ENCODE peak calls at places on chromosomes 4 and X, in nine cellular contexts. One of them, this sample, is unnamed.

GRCh38 chr4:91330555-91331137 is 973.1 kb upstream of the GRID2 start:
- DNase-seq in lung: no peak
- DNase-seq in NCI-H2107: no peak
- DNase-seq in SIG-M5: no peak
- DNase-seq in colonic mucosa: no peak
- DNase-seq in activated CD8-positive, alpha-beta memory T cell treated with anti-CD3 and anti-CD28 coated beads, Interleukin-2, amount 50 U/mL, for 48 hours: no peak
- DNase-seq in activated naive CD4-positive, alpha-beta T cell treated with anti-CD3 and anti-CD28 coated beads for 36 hours: no peak
- DNase-seq in NCI-H510A treated with DMSO at 0.1 percent for 48 hours: no peak
- DNase-seq in hepatocyte: no peak
- DNase-seq in this sample: no peak

GRCh38 chrX:72023071-72023470 is 108.6 kb downstream of the RTL5 start:
- DNase-seq in activated CD8-positive, alpha-beta memory T cell treated with anti-CD3 and anti-CD28 coated beads, Interleukin-2, amount 50 U/mL, for 48 hours: no peak
- DNase-seq in NCI-H510A treated with DMSO at 0.1 percent for 48 hours: no peak
- DNase-seq in activated naive CD4-positive, alpha-beta T cell treated with anti-CD3 and anti-CD28 coated beads for 36 hours: no peak
- DNase-seq in SIG-M5: no peak
- DNase-seq in lung: peak
- DNase-seq in hepatocyte: no peak
- DNase-seq in colonic mucosa: no peak
- DNase-seq in NCI-H2107: no peak
- DNase-seq in this sample: no peak

GRCh38 chr4:155491336-155492131 is 114.8 kb upstream of the MAP9 start:
- DNase-seq in hepatocyte: no peak
- DNase-seq in activated naive CD4-positive, alpha-beta T cell treated with anti-CD3 and anti-CD28 coated beads for 36 hours: no peak
- DNase-seq in colonic mucosa: no peak
- DNase-seq in NCI-H510A treated with DMSO at 0.1 percent for 48 hours: no peak
- DNase-seq in SIG-M5: no peak
- DNase-seq in NCI-H2107: no peak
- DNase-seq in activated CD8-positive, alpha-beta memory T cell treated with anti-CD3 and anti-CD28 coated beads, Interleukin-2, amount 50 U/mL, for 48 hours: no peak
- DNase-seq in lung: no peak
- DNase-seq in this sample: no peak

GRCh38 chr4:186829740-186830449 is 106.2 kb upstream of the FAT1 start:
- DNase-seq in NCI-H2107: no peak
- DNase-seq in lung: no peak
- DNase-seq in SIG-M5: no peak
- DNase-seq in NCI-H510A treated with DMSO at 0.1 percent for 48 hours: no peak
- DNase-seq in hepatocyte: peak
- DNase-seq in activated CD8-positive, alpha-beta memory T cell treated with anti-CD3 and anti-CD28 coated beads, Interleukin-2, amount 50 U/mL, for 48 hours: no peak
- DNase-seq in colonic mucosa: no peak
- DNase-seq in activated naive CD4-positive, alpha-beta T cell treated with anti-CD3 and anti-CD28 coated beads for 36 hours: no peak
- DNase-seq in this sample: no peak

GRCh38 chrX:18931972-18932371 is 51.9 kb downstream of the PHKA2 start:
- DNase-seq in activated naive CD4-positive, alpha-beta T cell treated with anti-CD3 and anti-CD28 coated beads for 36 hours: peak
- DNase-seq in NCI-H510A treated with DMSO at 0.1 percent for 48 hours: peak
- DNase-seq in lung: no peak
- DNase-seq in colonic mucosa: peak
- DNase-seq in NCI-H2107: no peak
- DNase-seq in SIG-M5: no peak
- DNase-seq in activated CD8-positive, alpha-beta memory T cell treated with anti-CD3 and anti-CD28 coated beads, Interleukin-2, amount 50 U/mL, for 48 hours: no peak
- DNase-seq in hepatocyte: peak
- DNase-seq in this sample: no peak

GRCh38 chr4:140251566-140251965 is 97.6 kb upstream of the MAML3 start:
- DNase-seq in NCI-H510A treated with DMSO at 0.1 percent for 48 hours: no peak
- DNase-seq in activated naive CD4-positive, alpha-beta T cell treated with anti-CD3 and anti-CD28 coated beads for 36 hours: no peak
- DNase-seq in activated CD8-positive, alpha-beta memory T cell treated with anti-CD3 and anti-CD28 coated beads, Interleukin-2, amount 50 U/mL, for 48 hours: no peak
- DNase-seq in hepatocyte: peak
- DNase-seq in lung: no peak
- DNase-seq in SIG-M5: no peak
- DNase-seq in colonic mucosa: no peak
- DNase-seq in NCI-H2107: no peak
- DNase-seq in this sample: no peak

GRCh38 chr4:25727711-25728493 is 72.3 kb downstream of the SLC34A2 start:
- DNase-seq in colonic mucosa: no peak
- DNase-seq in activated CD8-positive, alpha-beta memory T cell treated with anti-CD3 and anti-CD28 coated beads, Interleukin-2, amount 50 U/mL, for 48 hours: no peak
- DNase-seq in NCI-H510A treated with DMSO at 0.1 percent for 48 hours: peak
- DNase-seq in activated naive CD4-positive, alpha-beta T cell treated with anti-CD3 and anti-CD28 coated beads for 36 hours: no peak
- DNase-seq in lung: no peak
- DNase-seq in hepatocyte: no peak
- DNase-seq in NCI-H2107: no peak
- DNase-seq in SIG-M5: no peak
- DNase-seq in this sample: no peak

GRCh38 chr4:93066746-93067145 is 761.8 kb upstream of the ATOH1 start:
- DNase-seq in NCI-H510A treated with DMSO at 0.1 percent for 48 hours: no peak
- DNase-seq in colonic mucosa: no peak
- DNase-seq in hepatocyte: no peak
- DNase-seq in lung: no peak
- DNase-seq in NCI-H2107: no peak
- DNase-seq in activated CD8-positive, alpha-beta memory T cell treated with anti-CD3 and anti-CD28 coated beads, Interleukin-2, amount 50 U/mL, for 48 hours: no peak
- DNase-seq in activated naive CD4-positive, alpha-beta T cell treated with anti-CD3 and anti-CD28 coated beads for 36 hours: no peak
- DNase-seq in SIG-M5: no peak
- DNase-seq in this sample: no peak

GRCh38 chr4:119050501-119051090 is 85.0 kb upstream of the MYOZ2 start:
- DNase-seq in colonic mucosa: no peak
- DNase-seq in NCI-H510A treated with DMSO at 0.1 percent for 48 hours: no peak
- DNase-seq in activated naive CD4-positive, alpha-beta T cell treated with anti-CD3 and anti-CD28 coated beads for 36 hours: no peak
- DNase-seq in SIG-M5: no peak
- DNase-seq in NCI-H2107: no peak
- DNase-seq in hepatocyte: no peak
- DNase-seq in lung: no peak
- DNase-seq in activated CD8-positive, alpha-beta memory T cell treated with anti-CD3 and anti-CD28 coated beads, Interleukin-2, amount 50 U/mL, for 48 hours: no peak
- DNase-seq in this sample: no peak

GRCh38 chr4:168335621-168336020 is 17.1 kb upstream of the DDX60 start:
- DNase-seq in NCI-H510A treated with DMSO at 0.1 percent for 48 hours: peak
- DNase-seq in lung: no peak
- DNase-seq in hepatocyte: no peak
- DNase-seq in activated CD8-positive, alpha-beta memory T cell treated with anti-CD3 and anti-CD28 coated beads, Interleukin-2, amount 50 U/mL, for 48 hours: no peak
- DNase-seq in NCI-H2107: no peak
- DNase-seq in colonic mucosa: no peak
- DNase-seq in activated naive CD4-positive, alpha-beta T cell treated with anti-CD3 and anti-CD28 coated beads for 36 hours: no peak
- DNase-seq in SIG-M5: no peak
- DNase-seq in this sample: no peak

GRCh38 chr4:21948347-21949072 is at the start of gene KCNIP4:
- DNase-seq in NCI-H510A treated with DMSO at 0.1 percent for 48 hours: peak
- DNase-seq in lung: no peak
- DNase-seq in colonic mucosa: no peak
- DNase-seq in activated CD8-positive, alpha-beta memory T cell treated with anti-CD3 and anti-CD28 coated beads, Interleukin-2, amount 50 U/mL, for 48 hours: peak
- DNase-seq in SIG-M5: no peak
- DNase-seq in NCI-H2107: no peak
- DNase-seq in hepatocyte: peak
- DNase-seq in activated naive CD4-positive, alpha-beta T cell treated with anti-CD3 and anti-CD28 coated beads for 36 hours: peak
- DNase-seq in this sample: peak

GRCh38 chr4:52868138-52868537 is 6.0 kb downstream of the RASL11B start:
- DNase-seq in lung: no peak
- DNase-seq in hepatocyte: peak
- DNase-seq in NCI-H2107: peak
- DNase-seq in SIG-M5: no peak
- DNase-seq in activated CD8-positive, alpha-beta memory T cell treated with anti-CD3 and anti-CD28 coated beads, Interleukin-2, amount 50 U/mL, for 48 hours: no peak
- DNase-seq in activated naive CD4-positive, alpha-beta T cell treated with anti-CD3 and anti-CD28 coated beads for 36 hours: no peak
- DNase-seq in NCI-H510A treated with DMSO at 0.1 percent for 48 hours: peak
- DNase-seq in colonic mucosa: no peak
- DNase-seq in this sample: peak

GRCh38 chrX:34612036-34612435 is 45.0 kb downstream of the TMEM47 start:
- DNase-seq in hepatocyte: no peak
- DNase-seq in activated CD8-positive, alpha-beta memory T cell treated with anti-CD3 and anti-CD28 coated beads, Interleukin-2, amount 50 U/mL, for 48 hours: no peak
- DNase-seq in NCI-H510A treated with DMSO at 0.1 percent for 48 hours: peak
- DNase-seq in colonic mucosa: no peak
- DNase-seq in activated naive CD4-positive, alpha-beta T cell treated with anti-CD3 and anti-CD28 coated beads for 36 hours: no peak
- DNase-seq in NCI-H2107: no peak
- DNase-seq in SIG-M5: no peak
- DNase-seq in lung: no peak
- DNase-seq in this sample: no peak

GRCh38 chr4:142475663-142476062 is 370.4 kb downstream of the INPP4B start:
- DNase-seq in colonic mucosa: no peak
- DNase-seq in activated naive CD4-positive, alpha-beta T cell treated with anti-CD3 and anti-CD28 coated beads for 36 hours: no peak
- DNase-seq in NCI-H2107: no peak
- DNase-seq in SIG-M5: no peak
- DNase-seq in activated CD8-positive, alpha-beta memory T cell treated with anti-CD3 and anti-CD28 coated beads, Interleukin-2, amount 50 U/mL, for 48 hours: no peak
- DNase-seq in hepatocyte: no peak
- DNase-seq in lung: no peak
- DNase-seq in NCI-H510A treated with DMSO at 0.1 percent for 48 hours: peak
- DNase-seq in this sample: no peak

GRCh38 chr4:176906693-176907092 is 114.0 kb upstream of the VEGFC start:
- DNase-seq in colonic mucosa: no peak
- DNase-seq in activated naive CD4-positive, alpha-beta T cell treated with anti-CD3 and anti-CD28 coated beads for 36 hours: no peak
- DNase-seq in activated CD8-positive, alpha-beta memory T cell treated with anti-CD3 and anti-CD28 coated beads, Interleukin-2, amount 50 U/mL, for 48 hours: no peak
- DNase-seq in NCI-H2107: no peak
- DNase-seq in SIG-M5: no peak
- DNase-seq in hepatocyte: no peak
- DNase-seq in lung: no peak
- DNase-seq in NCI-H510A treated with DMSO at 0.1 percent for 48 hours: no peak
- DNase-seq in this sample: no peak

GRCh38 chr4:174716986-174717770 is 111.9 kb downstream of the GLRA3 start:
- DNase-seq in lung: no peak
- DNase-seq in colonic mucosa: no peak
- DNase-seq in activated naive CD4-positive, alpha-beta T cell treated with anti-CD3 and anti-CD28 coated beads for 36 hours: no peak
- DNase-seq in activated CD8-positive, alpha-beta memory T cell treated with anti-CD3 and anti-CD28 coated beads, Interleukin-2, amount 50 U/mL, for 48 hours: no peak
- DNase-seq in hepatocyte: no peak
- DNase-seq in NCI-H510A treated with DMSO at 0.1 percent for 48 hours: no peak
- DNase-seq in SIG-M5: no peak
- DNase-seq in NCI-H2107: no peak
- DNase-seq in this sample: no peak

GRCh38 chrX:107701493-107702121 is 73.3 kb downstream of the PRPS1 start:
- DNase-seq in NCI-H2107: no peak
- DNase-seq in colonic mucosa: no peak
- DNase-seq in activated naive CD4-positive, alpha-beta T cell treated with anti-CD3 and anti-CD28 coated beads for 36 hours: no peak
- DNase-seq in SIG-M5: peak
- DNase-seq in lung: no peak
- DNase-seq in activated CD8-positive, alpha-beta memory T cell treated with anti-CD3 and anti-CD28 coated beads, Interleukin-2, amount 50 U/mL, for 48 hours: no peak
- DNase-seq in hepatocyte: no peak
- DNase-seq in NCI-H510A treated with DMSO at 0.1 percent for 48 hours: no peak
- DNase-seq in this sample: no peak

GRCh38 chr4:8921465-8921864 is 49.8 kb upstream of the HMX1 start:
- DNase-seq in hepatocyte: no peak
- DNase-seq in lung: no peak
- DNase-seq in activated naive CD4-positive, alpha-beta T cell treated with anti-CD3 and anti-CD28 coated beads for 36 hours: no peak
- DNase-seq in NCI-H2107: no peak
- DNase-seq in NCI-H510A treated with DMSO at 0.1 percent for 48 hours: no peak
- DNase-seq in activated CD8-positive, alpha-beta memory T cell treated with anti-CD3 and anti-CD28 coated beads, Interleukin-2, amount 50 U/mL, for 48 hours: no peak
- DNase-seq in colonic mucosa: peak
- DNase-seq in SIG-M5: no peak
- DNase-seq in this sample: no peak

GRCh38 chrX:133966199-133966598 is 19.2 kb downstream of the GPC3 start:
- DNase-seq in NCI-H510A treated with DMSO at 0.1 percent for 48 hours: no peak
- DNase-seq in NCI-H2107: no peak
- DNase-seq in SIG-M5: no peak
- DNase-seq in colonic mucosa: no peak
- DNase-seq in lung: no peak
- DNase-seq in activated CD8-positive, alpha-beta memory T cell treated with anti-CD3 and anti-CD28 coated beads, Interleukin-2, amount 50 U/mL, for 48 hours: no peak
- DNase-seq in activated naive CD4-positive, alpha-beta T cell treated with anti-CD3 and anti-CD28 coated beads for 36 hours: no peak
- DNase-seq in hepatocyte: no peak
- DNase-seq in this sample: no peak

GRCh38 chrX:95764972-95765451 is 919.6 kb upstream of the DIAPH2 start:
- DNase-seq in activated naive CD4-positive, alpha-beta T cell treated with anti-CD3 and anti-CD28 coated beads for 36 hours: no peak
- DNase-seq in SIG-M5: no peak
- DNase-seq in activated CD8-positive, alpha-beta memory T cell treated with anti-CD3 and anti-CD28 coated beads, Interleukin-2, amount 50 U/mL, for 48 hours: no peak
- DNase-seq in colonic mucosa: no peak
- DNase-seq in NCI-H510A treated with DMSO at 0.1 percent for 48 hours: peak
- DNase-seq in lung: peak
- DNase-seq in NCI-H2107: peak
- DNase-seq in hepatocyte: peak
- DNase-seq in this sample: no peak

GRCh38 chr4:113961322-113961698 is 18.1 kb downstream of the ARSJ start:
- DNase-seq in colonic mucosa: no peak
- DNase-seq in NCI-H2107: no peak
- DNase-seq in NCI-H510A treated with DMSO at 0.1 percent for 48 hours: no peak
- DNase-seq in hepatocyte: no peak
- DNase-seq in activated CD8-positive, alpha-beta memory T cell treated with anti-CD3 and anti-CD28 coated beads, Interleukin-2, amount 50 U/mL, for 48 hours: no peak
- DNase-seq in SIG-M5: no peak
- DNase-seq in activated naive CD4-positive, alpha-beta T cell treated with anti-CD3 and anti-CD28 coated beads for 36 hours: no peak
- DNase-seq in lung: no peak
- DNase-seq in this sample: no peak

This sample was measured in uterus.